ENCODE peak calls at places on chromosomes 13 and 19, in four cellular contexts. One of them, this sample, is unnamed. For H3K4me1, the result is how much of the 10 kb centered on the place peaks cover.

GRCh38 chr19:35704218-35704617 is at the start of gene ZBTB32:
- DNase-seq in body of pancreas: no peak
- DNase-seq in mammary epithelial cell: peak
- DNase-seq in heart left ventricle: peak
- DNase-seq in this sample: no peak

GRCh38 chr19:35566738-35567137 is 3.3 kb upstream of the ATP4A start:
- DNase-seq in mammary epithelial cell: no peak
- DNase-seq in heart left ventricle: no peak
- DNase-seq in body of pancreas: no peak
- DNase-seq in this sample: no peak

GRCh38 chr13:22487932-22488331 is 692.8 kb upstream of the SGCG start:
- DNase-seq in mammary epithelial cell: no peak
- DNase-seq in body of pancreas: no peak
- DNase-seq in heart left ventricle: no peak
- DNase-seq in this sample: no peak

GRCh38 chr19:7554990-7555864 is 19.7 kb downstream of the PNPLA6 start:
- DNase-seq in body of pancreas: no peak
- DNase-seq in heart left ventricle: no peak
- DNase-seq in mammary epithelial cell: no peak
- DNase-seq in this sample: peak

GRCh38 chr13:97429681-97430081 is 4.3 kb upstream of the RAP2A start:
- DNase-seq in heart left ventricle: no peak
- DNase-seq in mammary epithelial cell: no peak
- DNase-seq in body of pancreas: no peak
- DNase-seq in this sample: no peak

GRCh38 chr13:47933688-47934011 is 67.4 kb downstream of the SUCLA2 start:
- DNase-seq in mammary epithelial cell: peak
- DNase-seq in body of pancreas: no peak
- DNase-seq in heart left ventricle: no peak
- DNase-seq in this sample: no peak

GRCh38 chr13:98022210-98022609 is 68.7 kb downstream of the IPO5 start:
- DNase-seq in heart left ventricle: peak
- DNase-seq in body of pancreas: no peak
- DNase-seq in mammary epithelial cell: peak
- DNase-seq in this sample: no peak

GRCh38 chr13:113083402-113084061 is 22.1 kb upstream of the F7 start:
- DNase-seq in body of pancreas: no peak
- DNase-seq in mammary epithelial cell: no peak
- DNase-seq in heart left ventricle: peak
- DNase-seq in this sample: peak

GRCh38 chr19:4197625-4198466 is 15.4 kb downstream of the ANKRD24 start:
- DNase-seq in body of pancreas: no peak
- DNase-seq in heart left ventricle: no peak
- DNase-seq in mammary epithelial cell: peak
- DNase-seq in this sample: no peak

GRCh38 chr13:29756506-29756905 is 93.9 kb downstream of the UBL3 start:
- DNase-seq in body of pancreas: no peak
- DNase-seq in mammary epithelial cell: no peak
- DNase-seq in heart left ventricle: no peak
- DNase-seq in this sample: no peak

GRCh38 chr13:30129411-30129810 is 177.9 kb downstream of the KATNAL1 start:
- DNase-seq in body of pancreas: no peak
- DNase-seq in heart left ventricle: no peak
- DNase-seq in mammary epithelial cell: no peak
- DNase-seq in this sample: no peak

GRCh38 chr13:38763446-38764381 is 76.8 kb downstream of the FREM2 start:
- DNase-seq in heart left ventricle: no peak
- DNase-seq in body of pancreas: peak
- DNase-seq in mammary epithelial cell: peak
- DNase-seq in this sample: no peak

GRCh38 chr19:43784981-43785808 is 4.4 kb upstream of the KCNN4 start:
- DNase-seq in mammary epithelial cell: peak
- DNase-seq in heart left ventricle: peak
- DNase-seq in body of pancreas: peak
- DNase-seq in this sample: no peak

GRCh38 chr13:91155512-91156114 is 191.9 kb upstream of the MIR17HG start:
- DNase-seq in mammary epithelial cell: no peak
- DNase-seq in heart left ventricle: no peak
- DNase-seq in body of pancreas: peak
- DNase-seq in this sample: no peak

GRCh38 chr13:114134944-114135610 is 2.7 kb upstream of the RASA3 start:
- DNase-seq in mammary epithelial cell: no peak
- DNase-seq in body of pancreas: no peak
- DNase-seq in heart left ventricle: no peak
- DNase-seq in this sample: no peak

GRCh38 chr13:88857256-88857655 is 1186.1 kb downstream of the SLITRK5 start:
- DNase-seq in mammary epithelial cell: no peak
- DNase-seq in heart left ventricle: no peak
- DNase-seq in body of pancreas: no peak
- DNase-seq in this sample: no peak

GRCh38 chr13:84844473-84844872 is 954.7 kb downstream of the SLITRK6 start:
- DNase-seq in body of pancreas: no peak
- DNase-seq in heart left ventricle: no peak
- DNase-seq in mammary epithelial cell: peak
- DNase-seq in this sample: no peak

GRCh38 chr19:18519962-18520847 is 1.7 kb downstream of the ELL start:
- DNase-seq in body of pancreas: peak
- DNase-seq in mammary epithelial cell: peak
- DNase-seq in heart left ventricle: peak
- DNase-seq in this sample: no peak

GRCh38 chr13:24618219-24618955 is 61.8 kb upstream of the ATP12A start:
- DNase-seq in mammary epithelial cell: no peak
- DNase-seq in body of pancreas: peak
- DNase-seq in heart left ventricle: no peak
- DNase-seq in this sample: no peak

GRCh38 chr19:54178581-54179261 is 5.8 kb upstream of the TMC4 start:
- DNase-seq in mammary epithelial cell: no peak
- DNase-seq in body of pancreas: peak
- DNase-seq in heart left ventricle: no peak
- DNase-seq in this sample: no peak

GRCh38 chr13:59408738-59409137 is 755.0 kb downstream of the DIAPH3 start:
- DNase-seq in heart left ventricle: no peak
- DNase-seq in body of pancreas: peak
- DNase-seq in mammary epithelial cell: no peak
- DNase-seq in this sample: no peak

GRCh38 chr13:33537691-33538090 is 252.1 kb upstream of the STARD13 start:
- DNase-seq in body of pancreas: no peak
- DNase-seq in heart left ventricle: no peak
- DNase-seq in mammary epithelial cell: no peak
- DNase-seq in this sample: no peak

DNA sequence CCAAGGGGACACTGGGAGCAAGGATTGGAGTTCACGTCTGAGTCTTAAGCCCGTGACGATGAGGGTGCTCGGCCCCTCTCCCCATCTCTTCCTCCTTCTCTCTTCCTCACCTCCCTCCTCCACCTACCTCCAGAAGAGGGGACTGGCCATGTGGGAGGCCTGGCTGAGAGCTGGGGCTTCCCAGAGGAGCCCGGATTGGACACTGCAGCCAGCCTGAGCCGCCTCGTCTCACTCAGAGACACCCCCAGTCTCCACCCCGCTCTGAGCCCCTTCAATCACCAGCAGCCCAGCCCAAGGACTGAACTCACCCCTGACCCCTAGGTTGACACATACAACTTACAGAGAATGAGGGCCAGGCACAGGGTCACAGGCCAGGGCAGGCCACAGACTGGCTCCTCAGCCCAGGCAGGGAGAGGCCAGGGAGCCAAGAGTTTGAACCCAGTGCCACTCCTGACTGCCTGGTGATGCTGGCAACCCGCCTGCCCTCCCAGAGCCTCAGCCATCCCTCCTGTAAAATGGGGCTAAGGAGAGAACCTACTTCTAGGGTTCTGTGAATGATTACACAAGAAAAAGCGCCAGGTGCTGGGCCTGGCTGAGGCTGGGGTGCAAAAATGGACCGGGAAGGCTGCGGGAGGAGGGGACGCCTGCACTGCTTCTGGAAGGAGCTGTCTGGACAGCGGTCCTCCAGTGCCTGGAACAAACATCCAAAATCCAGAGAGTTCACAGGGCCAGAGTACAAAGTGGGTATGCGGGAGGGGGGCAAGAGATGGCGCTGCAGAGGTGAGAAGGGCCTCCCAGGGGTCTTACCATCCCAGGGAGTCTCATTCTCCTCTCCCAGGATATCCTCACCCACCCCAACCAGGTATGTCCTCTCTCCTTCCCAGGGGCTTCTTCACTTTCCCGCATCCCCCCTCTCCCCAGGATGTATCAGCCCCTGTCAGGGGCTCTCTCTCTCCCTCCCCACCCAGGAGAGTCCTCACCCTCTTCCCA is 1.1 kb downstream of the CD79A start:
- DNase-seq in mammary epithelial cell: no peak
- DNase-seq in body of pancreas: no peak
- DNase-seq in heart left ventricle: no peak
- DNase-seq in this sample: no peak
- H3K27ac ChIP-seq in mammary epithelial cell: no peak
- H3K27ac ChIP-seq in body of pancreas: no peak
- H3K27ac ChIP-seq in heart left ventricle: no peak
- H3K27ac ChIP-seq in this sample: no peak

DNA sequence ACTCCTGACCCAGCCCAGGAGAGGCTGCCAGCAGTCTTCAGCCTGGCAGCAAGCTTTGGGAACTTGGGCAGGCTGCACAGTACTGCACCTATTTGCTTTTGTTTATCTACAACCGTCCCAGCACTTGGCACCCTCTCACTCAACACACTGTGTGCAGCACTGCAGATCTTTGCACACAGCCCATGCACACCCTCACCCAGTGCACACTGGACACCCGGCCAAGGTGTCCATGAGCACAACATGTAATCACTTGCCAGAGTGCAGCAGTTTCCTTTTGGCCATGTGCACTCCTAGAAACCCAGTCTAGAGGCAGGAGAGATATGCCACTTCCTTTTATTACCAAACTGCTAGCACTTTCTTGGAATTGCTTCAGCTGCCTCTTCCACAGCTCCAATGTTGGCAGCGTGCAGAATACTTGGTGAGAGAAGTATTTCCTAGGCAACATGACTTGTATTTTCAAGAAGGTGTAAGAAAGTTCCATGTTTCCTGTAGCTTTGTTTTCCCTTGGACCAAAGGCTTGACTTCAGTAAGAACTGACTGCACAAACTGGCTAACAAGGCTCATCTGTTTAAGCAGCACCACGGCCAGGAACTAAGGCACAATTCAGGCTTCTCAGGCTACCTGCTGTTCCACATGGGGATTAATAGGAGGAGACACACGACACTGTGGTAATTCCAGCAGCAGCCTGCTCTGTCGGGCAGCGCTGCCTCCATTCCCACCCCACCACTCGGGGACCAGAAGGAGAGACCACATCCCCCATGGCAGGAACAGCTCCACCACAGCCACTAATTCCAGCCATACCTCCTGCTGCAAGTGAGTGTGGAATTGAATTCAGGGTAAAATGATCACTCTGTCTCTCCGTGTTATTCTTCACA is 15.3 kb downstream of the ATP7B start:
- DNase-seq in mammary epithelial cell: peak
- DNase-seq in heart left ventricle: peak
- DNase-seq in body of pancreas: peak
- DNase-seq in this sample: no peak
- H3K4me1 ChIP-seq in mammary epithelial cell: under half
- H3K4me1 ChIP-seq in heart left ventricle: under half
- H3K4me1 ChIP-seq in body of pancreas: half or more
- H3K4me1 ChIP-seq in this sample: under half

DNA sequence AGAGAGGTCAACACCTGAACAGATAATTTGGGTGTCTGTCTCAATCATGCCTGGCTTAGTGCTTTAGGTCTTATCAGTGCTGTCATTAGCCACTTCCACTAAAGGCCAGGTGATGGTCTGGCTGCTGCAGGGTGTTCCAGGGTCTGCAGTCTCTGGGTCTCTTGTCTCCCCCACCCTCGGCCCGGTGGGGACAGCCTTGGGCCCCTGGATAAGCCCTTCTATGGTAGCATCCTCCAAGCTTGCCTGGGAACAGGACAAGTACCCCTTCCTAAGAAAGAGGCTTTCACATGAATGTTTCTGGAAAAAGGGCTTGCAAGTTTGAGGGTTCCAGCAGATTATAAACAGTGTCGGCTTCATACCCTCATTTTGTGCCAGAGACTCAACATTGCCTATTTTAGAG is 29.3 kb upstream of the ZNF536 start:
- DNase-seq in mammary epithelial cell: no peak
- DNase-seq in body of pancreas: no peak
- DNase-seq in heart left ventricle: no peak
- DNase-seq in this sample: no peak
- H3K27ac ChIP-seq in mammary epithelial cell: no peak
- H3K27ac ChIP-seq in body of pancreas: no peak
- H3K27ac ChIP-seq in heart left ventricle: no peak
- H3K27ac ChIP-seq in this sample: no peak

GRCh38 chr19:1072371-1073015 is 5.5 kb downstream of the ARHGAP45 start:
- DNase-seq in mammary epithelial cell: no peak
- DNase-seq in heart left ventricle: no peak
- DNase-seq in body of pancreas: no peak
- DNase-seq in this sample: no peak

GRCh38 chr19:1074512-1075283 is 7.7 kb downstream of the ARHGAP45 start:
- DNase-seq in heart left ventricle: peak
- DNase-seq in body of pancreas: peak
- DNase-seq in mammary epithelial cell: peak
- DNase-seq in this sample: peak

GRCh38 chr19:1070931-1071791 is 4.2 kb downstream of the ARHGAP45 start:
- DNase-seq in heart left ventricle: no peak
- DNase-seq in body of pancreas: no peak
- DNase-seq in mammary epithelial cell: no peak
- DNase-seq in this sample: no peak

GRCh38 chr19:1073956-1074511 is 7.1 kb downstream of the ARHGAP45 start:
- DNase-seq in body of pancreas: no peak
- DNase-seq in heart left ventricle: no peak
- DNase-seq in mammary epithelial cell: no peak
- DNase-seq in this sample: peak

GRCh38 chr19:1073063-1073955 is 6.3 kb downstream of the ARHGAP45 start:
- DNase-seq in mammary epithelial cell: no peak
- DNase-seq in body of pancreas: no peak
- DNase-seq in heart left ventricle: no peak
- DNase-seq in this sample: peak
- H3K4me1 ChIP-seq in mammary epithelial cell: under half
- H3K4me1 ChIP-seq in body of pancreas: under half
- H3K4me1 ChIP-seq in heart left ventricle: under half
- H3K4me1 ChIP-seq in this sample: under half

GRCh38 chr13:99275093-99275469 is 16.9 kb upstream of the GPR18 start:
- DNase-seq in heart left ventricle: peak
- DNase-seq in mammary epithelial cell: peak
- DNase-seq in body of pancreas: no peak
- DNase-seq in this sample: no peak
- H3K27ac ChIP-seq in heart left ventricle: no peak
- H3K27ac ChIP-seq in mammary epithelial cell: no peak
- H3K27ac ChIP-seq in body of pancreas: no peak
- H3K27ac ChIP-seq in this sample: no peak

DNA sequence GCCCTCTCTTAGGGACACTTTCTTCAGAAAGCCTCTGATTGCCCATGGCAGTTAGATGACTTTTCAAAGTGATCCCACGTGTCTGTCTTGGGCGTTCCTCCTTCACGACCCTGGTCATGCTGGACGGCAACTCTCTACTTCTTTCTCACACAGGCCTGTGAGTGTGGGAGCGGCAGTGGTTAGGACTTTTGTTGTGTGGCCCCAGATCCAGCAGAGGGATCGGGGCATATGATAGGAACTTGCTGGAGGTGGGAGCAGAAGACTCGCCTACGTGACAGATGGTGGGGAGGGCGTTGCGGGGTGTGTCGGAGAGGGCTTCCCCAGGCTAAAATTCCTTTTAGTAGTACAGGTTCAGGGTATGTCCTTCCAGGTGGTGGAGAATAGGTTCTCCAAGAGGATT is 289.5 kb upstream of the MAB21L1 start:
- DNase-seq in body of pancreas: no peak
- DNase-seq in mammary epithelial cell: no peak
- DNase-seq in heart left ventricle: no peak
- DNase-seq in this sample: no peak
- H3K4me1 ChIP-seq in body of pancreas: under half
- H3K4me1 ChIP-seq in mammary epithelial cell: under half
- H3K4me1 ChIP-seq in heart left ventricle: under half
- H3K4me1 ChIP-seq in this sample: under half

GRCh38 chr13:50531917-50532899 is 311.3 kb downstream of the DLEU7 start:
- DNase-seq in body of pancreas: no peak
- DNase-seq in heart left ventricle: no peak
- DNase-seq in mammary epithelial cell: no peak
- DNase-seq in this sample: no peak
- H3K27ac ChIP-seq in body of pancreas: no peak
- H3K27ac ChIP-seq in heart left ventricle: no peak
- H3K27ac ChIP-seq in mammary epithelial cell: no peak
- H3K27ac ChIP-seq in this sample: no peak